ENCODE peak calls at places on chromosomes 6 and 20, in four cellular contexts. One of them, this sample, is unnamed. For H3K4me1, the result is how much of the 10 kb centered on the place peaks cover.

GRCh38 chr6:37503486-37503980 is 3.8 kb upstream of the CCDC167 start:
- DNase-seq in neuronal stem cell: no peak
- DNase-seq in A549: no peak
- DNase-seq in body of pancreas: no peak
- DNase-seq in this sample: no peak

GRCh38 chr6:49339096-49339495 is 124.0 kb downstream of the MMUT start:
- DNase-seq in neuronal stem cell: no peak
- DNase-seq in A549: no peak
- DNase-seq in body of pancreas: no peak
- DNase-seq in this sample: no peak

GRCh38 chr6:53347921-53348435 is 772 bp downstream of the ELOVL5 start:
- DNase-seq in neuronal stem cell: peak
- DNase-seq in A549: peak
- DNase-seq in body of pancreas: peak
- DNase-seq in this sample: no peak

GRCh38 chr6:21680611-21681010 is 87.1 kb downstream of the SOX4 start:
- DNase-seq in neuronal stem cell: no peak
- DNase-seq in A549: no peak
- DNase-seq in body of pancreas: no peak
- DNase-seq in this sample: no peak

GRCh38 chr6:20542927-20543602 is 8.8 kb downstream of the CDKAL1 start:
- DNase-seq in neuronal stem cell: no peak
- DNase-seq in A549: peak
- DNase-seq in body of pancreas: no peak
- DNase-seq in this sample: no peak

GRCh38 chr6:30178837-30179236 is 15.5 kb downstream of the TRIM15 start:
- DNase-seq in neuronal stem cell: no peak
- DNase-seq in A549: no peak
- DNase-seq in body of pancreas: no peak
- DNase-seq in this sample: no peak

GRCh38 chr20:48945840-48946514 is 24.5 kb downstream of the ARFGEF2 start:
- DNase-seq in neuronal stem cell: no peak
- DNase-seq in A549: peak
- DNase-seq in body of pancreas: peak
- DNase-seq in this sample: no peak

GRCh38 chr20:25984933-25985332 is 288.3 kb upstream of the ZNF337 start:
- DNase-seq in neuronal stem cell: no peak
- DNase-seq in A549: no peak
- DNase-seq in body of pancreas: peak
- DNase-seq in this sample: no peak

GRCh38 chr6:26179675-26180074 is 92.4 kb downstream of the HFE start:
- DNase-seq in neuronal stem cell: no peak
- DNase-seq in A549: no peak
- DNase-seq in body of pancreas: no peak
- DNase-seq in this sample: no peak

GRCh38 chr6:10991115-10991514 is 53.0 kb downstream of the ELOVL2 start:
- DNase-seq in neuronal stem cell: no peak
- DNase-seq in A549: no peak
- DNase-seq in body of pancreas: no peak
- DNase-seq in this sample: no peak

GRCh38 chr6:113171882-113172281 is 685.3 kb upstream of the MARCKS start:
- DNase-seq in neuronal stem cell: no peak
- DNase-seq in A549: no peak
- DNase-seq in body of pancreas: no peak
- DNase-seq in this sample: no peak

GRCh38 chr6:37033255-37033654 is 27.8 kb downstream of the FGD2 start:
- DNase-seq in neuronal stem cell: no peak
- DNase-seq in A549: no peak
- DNase-seq in body of pancreas: no peak
- DNase-seq in this sample: no peak

GRCh38 chr20:57427239-57428127 is 36.3 kb downstream of the RBM38 start:
- DNase-seq in neuronal stem cell: no peak
- DNase-seq in A549: no peak
- DNase-seq in body of pancreas: no peak
- DNase-seq in this sample: no peak

GRCh38 chr20:57428611-57429496 is 37.7 kb downstream of the RBM38 start:
- DNase-seq in neuronal stem cell: no peak
- DNase-seq in A549: no peak
- DNase-seq in body of pancreas: peak
- DNase-seq in this sample: no peak

GRCh38 chr20:57432480-57432873 is 41.3 kb downstream of the RBM38 start:
- DNase-seq in neuronal stem cell: no peak
- DNase-seq in A549: no peak
- DNase-seq in body of pancreas: no peak
- DNase-seq in this sample: no peak

GRCh38 chr20:57431539-57431835 is 40.3 kb downstream of the RBM38 start:
- DNase-seq in neuronal stem cell: no peak
- DNase-seq in A549: no peak
- DNase-seq in body of pancreas: no peak
- DNase-seq in this sample: no peak

DNA sequence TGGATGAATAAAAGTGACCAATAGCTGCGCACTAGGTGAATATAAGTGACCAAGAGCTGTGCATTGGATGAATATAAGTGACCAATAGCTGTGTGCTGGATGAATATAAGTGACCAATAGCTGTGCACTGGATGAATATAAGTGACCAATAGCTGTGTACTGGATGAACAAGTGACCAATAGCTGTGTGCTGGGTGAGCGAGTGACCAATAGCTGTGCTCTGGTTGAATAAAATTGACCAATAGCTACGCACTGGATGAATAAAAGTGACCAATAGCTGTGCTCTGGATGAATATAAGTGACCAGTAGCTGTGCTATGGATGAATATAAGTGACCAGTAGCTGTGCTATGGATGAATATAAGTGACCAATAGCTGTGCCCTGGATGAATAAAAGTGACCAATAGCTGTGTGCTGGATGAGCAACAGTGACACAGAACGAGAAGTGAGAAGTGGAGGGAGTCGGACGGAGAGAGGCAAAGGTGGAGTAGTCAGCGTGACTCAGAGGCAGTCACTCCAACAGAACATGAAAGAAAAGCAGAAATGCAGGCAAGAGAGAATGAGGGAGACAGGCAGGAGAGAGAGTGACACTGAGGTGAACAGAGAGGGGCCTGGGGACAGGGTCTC is 38.5 kb downstream of the RBM38 start:
- DNase-seq in neuronal stem cell: no peak
- DNase-seq in A549: peak
- DNase-seq in body of pancreas: no peak
- DNase-seq in this sample: no peak
- H3K4me1 ChIP-seq in neuronal stem cell: under half
- H3K4me1 ChIP-seq in A549: under half
- H3K4me1 ChIP-seq in body of pancreas: under half
- H3K4me1 ChIP-seq in this sample: under half

GRCh38 chr6:22804620-22805271 is 235.4 kb downstream of the HDGFL1 start:
- DNase-seq in neuronal stem cell: no peak
- DNase-seq in A549: no peak
- DNase-seq in body of pancreas: no peak
- DNase-seq in this sample: no peak

GRCh38 chr6:22794844-22795243 is 225.5 kb downstream of the HDGFL1 start:
- DNase-seq in neuronal stem cell: no peak
- DNase-seq in A549: no peak
- DNase-seq in body of pancreas: no peak
- DNase-seq in this sample: no peak

GRCh38 chr6:22800451-22800850 is 231.1 kb downstream of the HDGFL1 start:
- DNase-seq in neuronal stem cell: no peak
- DNase-seq in A549: no peak
- DNase-seq in body of pancreas: no peak
- DNase-seq in this sample: no peak
- H3K4me1 ChIP-seq in neuronal stem cell: under half
- H3K4me1 ChIP-seq in A549: under half
- H3K4me1 ChIP-seq in body of pancreas: under half
- H3K4me1 ChIP-seq in this sample: under half

DNA sequence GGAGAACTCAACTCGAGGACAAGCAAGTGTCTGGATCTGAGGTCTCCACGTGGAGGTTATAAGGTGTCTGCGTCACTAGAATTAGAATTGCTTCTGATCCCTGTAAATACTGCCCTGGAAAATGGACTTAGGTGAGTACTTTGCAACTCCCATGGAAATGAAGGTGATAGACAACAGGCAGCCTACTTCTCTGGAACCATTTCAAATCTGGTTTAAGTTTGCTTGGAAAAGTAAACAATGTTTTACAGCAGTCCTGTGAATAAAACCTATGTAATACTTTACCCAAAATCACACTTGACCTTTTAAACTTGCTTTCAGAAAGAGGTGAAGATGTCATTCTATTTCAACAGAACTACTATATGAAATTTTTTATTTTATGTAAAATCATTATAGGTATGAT is 70.1 kb upstream of the TENT5A start:
- DNase-seq in neuronal stem cell: no peak
- DNase-seq in A549: no peak
- DNase-seq in body of pancreas: no peak
- DNase-seq in this sample: no peak
- H3K4me1 ChIP-seq in neuronal stem cell: under half
- H3K4me1 ChIP-seq in A549: under half
- H3K4me1 ChIP-seq in body of pancreas: under half
- H3K4me1 ChIP-seq in this sample: under half

GRCh38 chr6:44064948-44065272 is 62.3 kb downstream of the MRPL14 start:
- DNase-seq in neuronal stem cell: no peak
- DNase-seq in A549: no peak
- DNase-seq in body of pancreas: no peak
- DNase-seq in this sample: no peak

GRCh38 chr6:44064089-44064947 is 62.9 kb downstream of the MRPL14 start:
- DNase-seq in neuronal stem cell: no peak
- DNase-seq in A549: peak
- DNase-seq in body of pancreas: peak
- DNase-seq in this sample: peak

GRCh38 chr6:44067073-44067759 is 60.0 kb downstream of the MRPL14 start:
- DNase-seq in neuronal stem cell: no peak
- DNase-seq in A549: no peak
- DNase-seq in body of pancreas: no peak
- DNase-seq in this sample: no peak

GRCh38 chr6:44063561-44064059 is 63.6 kb downstream of the MRPL14 start:
- DNase-seq in neuronal stem cell: no peak
- DNase-seq in A549: no peak
- DNase-seq in body of pancreas: no peak
- DNase-seq in this sample: no peak

DNA sequence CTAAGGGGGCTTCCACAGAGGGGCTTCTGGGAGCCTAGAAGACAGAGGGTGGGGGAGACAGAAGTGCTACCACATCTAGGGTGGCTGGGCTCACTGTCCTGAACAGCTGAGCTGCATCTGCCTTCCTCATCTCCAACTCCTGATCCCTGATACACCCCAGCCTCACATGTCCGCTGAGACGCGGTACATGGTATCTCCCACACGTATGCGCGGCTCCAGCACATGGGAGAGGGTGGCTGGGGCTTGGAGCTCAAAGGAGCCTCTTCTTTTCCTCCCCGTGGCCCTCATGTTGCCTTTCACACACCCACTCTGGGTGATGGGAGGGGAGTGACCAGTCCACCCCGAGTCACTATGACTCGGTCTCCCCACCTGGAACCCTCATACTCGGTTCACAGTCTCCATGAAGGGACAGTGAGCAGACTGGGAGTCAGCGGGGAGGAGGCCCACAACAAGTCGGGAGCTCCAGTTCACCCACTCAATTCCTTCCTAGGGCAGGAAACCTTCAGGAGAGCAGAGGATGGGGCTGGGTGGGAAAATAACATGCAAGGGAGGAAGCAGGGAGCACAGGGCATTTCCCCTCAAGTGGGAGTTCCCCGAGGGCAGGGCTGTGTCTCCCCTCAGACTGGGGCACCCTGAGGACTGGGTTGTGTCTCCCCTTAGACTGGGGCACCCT is 61.7 kb downstream of the MRPL14 start:
- DNase-seq in neuronal stem cell: no peak
- DNase-seq in A549: no peak
- DNase-seq in body of pancreas: no peak
- DNase-seq in this sample: no peak
- H3K4me1 ChIP-seq in neuronal stem cell: under half
- H3K4me1 ChIP-seq in A549: half or more
- H3K4me1 ChIP-seq in body of pancreas: under half
- H3K4me1 ChIP-seq in this sample: under half

GRCh38 chr20:19981091-19981490 is 36.1 kb upstream of the NAA20 start:
- DNase-seq in neuronal stem cell: no peak
- DNase-seq in A549: peak
- DNase-seq in body of pancreas: peak
- DNase-seq in this sample: no peak
- H3K4me1 ChIP-seq in neuronal stem cell: under half
- H3K4me1 ChIP-seq in A549: half or more
- H3K4me1 ChIP-seq in body of pancreas: half or more
- H3K4me1 ChIP-seq in this sample: half or more

GRCh38 chr6:148521586-148521985 is 178.9 kb downstream of the SASH1 start:
- DNase-seq in neuronal stem cell: no peak
- DNase-seq in A549: no peak
- DNase-seq in body of pancreas: no peak
- DNase-seq in this sample: no peak
- H3K4me1 ChIP-seq in neuronal stem cell: under half
- H3K4me1 ChIP-seq in A549: under half
- H3K4me1 ChIP-seq in body of pancreas: under half
- H3K4me1 ChIP-seq in this sample: half or more

GRCh38 chr6:13467216-13467600 is 20.2 kb downstream of the GFOD1 start:
- DNase-seq in neuronal stem cell: no peak
- DNase-seq in A549: no peak
- DNase-seq in body of pancreas: peak
- DNase-seq in this sample: no peak

GRCh38 chr6:13468839-13469238 is 18.6 kb downstream of the GFOD1 start:
- DNase-seq in neuronal stem cell: no peak
- DNase-seq in A549: no peak
- DNase-seq in body of pancreas: no peak
- DNase-seq in this sample: no peak

GRCh38 chr6:13465734-13466133 is 21.7 kb downstream of the GFOD1 start:
- DNase-seq in neuronal stem cell: no peak
- DNase-seq in A549: no peak
- DNase-seq in body of pancreas: no peak
- DNase-seq in this sample: no peak

GRCh38 chr6:13463941-13464340 is 23.5 kb downstream of the GFOD1 start:
- DNase-seq in neuronal stem cell: no peak
- DNase-seq in A549: no peak
- DNase-seq in body of pancreas: no peak
- DNase-seq in this sample: no peak

GRCh38 chr6:13466304-13467215 is 20.8 kb downstream of the GFOD1 start:
- DNase-seq in neuronal stem cell: no peak
- DNase-seq in A549: no peak
- DNase-seq in body of pancreas: peak
- DNase-seq in this sample: peak
- H3K4me1 ChIP-seq in neuronal stem cell: under half
- H3K4me1 ChIP-seq in A549: under half
- H3K4me1 ChIP-seq in body of pancreas: under half
- H3K4me1 ChIP-seq in this sample: under half

GRCh38 chr6:70530023-70530422 is 36.7 kb upstream of the SDHAF4 start:
- DNase-seq in neuronal stem cell: no peak
- DNase-seq in A549: no peak
- DNase-seq in body of pancreas: no peak
- DNase-seq in this sample: no peak
- H3K4me1 ChIP-seq in neuronal stem cell: under half
- H3K4me1 ChIP-seq in A549: under half
- H3K4me1 ChIP-seq in body of pancreas: under half
- H3K4me1 ChIP-seq in this sample: under half

GRCh38 chr20:53736757-53737403 is 143.2 kb upstream of the ZNF217 start:
- DNase-seq in neuronal stem cell: no peak
- DNase-seq in A549: no peak
- DNase-seq in body of pancreas: no peak
- DNase-seq in this sample: no peak
- H3K4me1 ChIP-seq in neuronal stem cell: half or more
- H3K4me1 ChIP-seq in A549: half or more
- H3K4me1 ChIP-seq in body of pancreas: half or more
- H3K4me1 ChIP-seq in this sample: under half

This sample was measured in vagina.